ENCODE peak calls at places on chromosomes 7 and 10, in four cellular contexts. F, X, B and W are unnamed samples.
A peak's percentile ranks its signal among the peaks of the same experiment; 100 is the strongest.

GRCh38 chr10:132264966-132265877 is 42.5 kb downstream of the STK32C start:
- DNase-seq in B (no peak), F (no peak), X (no peak), W (peak; percentile 69)

GRCh38 chr7:121797283-121798037 is 75.5 kb upstream of the PTPRZ1 start:
- DNase-seq in F (no peak), B (no peak), X (peak; percentile 80), W (peak; percentile 1)

GRCh38 chr10:67241435-67241834 is 315.6 kb downstream of the LRRTM3 start:
- DNase-seq in F (no peak), B (no peak), X (no peak), W (no peak)

GRCh38 chr7:127396184-127396583 is 3.7 kb upstream of the ZNF800 start:
- DNase-seq in B (no peak), X (no peak), F (peak; percentile 47), W (no peak)

GRCh38 chr7:22867589-22867988 is 44.9 kb upstream of the TOMM7 start:
- DNase-seq in F (no peak), B (no peak), X (no peak), W (no peak)

GRCh38 chr10:33193867-33194521 is 140.5 kb downstream of the NRP1 start:
- DNase-seq in B (peak; percentile 64), F (peak; percentile 80), X (peak; percentile 84), W (peak; percentile 85)

GRCh38 chr7:23185980-23186379 is 4.1 kb downstream of the NUP42 start:
- DNase-seq in X (no peak), B (no peak), F (no peak), W (no peak)

GRCh38 chr7:121278120-121279021 is 50.4 kb upstream of the WNT16 start:
- DNase-seq in X (peak; percentile 69), F (no peak), B (no peak), W (no peak)

GRCh38 chr10:18238875-18239485 is 98.8 kb downstream of the CACNB2 start:
- DNase-seq in B (no peak), F (peak; percentile 51), X (peak; percentile 39), W (peak; percentile 69)

GRCh38 chr7:30838008-30838407 is 66.8 kb downstream of the MINDY4 start:
- DNase-seq in X (no peak), B (no peak), F (no peak), W (no peak)

GRCh38 chr7:30836991-30837390 is 65.8 kb downstream of the MINDY4 start:
- DNase-seq in F (no peak), X (no peak), B (no peak), W (no peak)

GRCh38 chr7:30837581-30837980 is 66.4 kb downstream of the MINDY4 start:
- DNase-seq in B (no peak), X (no peak), F (no peak), W (no peak)

GRCh38 chr7:30831936-30832335 is 60.7 kb downstream of the MINDY4 start:
- DNase-seq in F (no peak), B (no peak), X (no peak), W (no peak)

DNA sequence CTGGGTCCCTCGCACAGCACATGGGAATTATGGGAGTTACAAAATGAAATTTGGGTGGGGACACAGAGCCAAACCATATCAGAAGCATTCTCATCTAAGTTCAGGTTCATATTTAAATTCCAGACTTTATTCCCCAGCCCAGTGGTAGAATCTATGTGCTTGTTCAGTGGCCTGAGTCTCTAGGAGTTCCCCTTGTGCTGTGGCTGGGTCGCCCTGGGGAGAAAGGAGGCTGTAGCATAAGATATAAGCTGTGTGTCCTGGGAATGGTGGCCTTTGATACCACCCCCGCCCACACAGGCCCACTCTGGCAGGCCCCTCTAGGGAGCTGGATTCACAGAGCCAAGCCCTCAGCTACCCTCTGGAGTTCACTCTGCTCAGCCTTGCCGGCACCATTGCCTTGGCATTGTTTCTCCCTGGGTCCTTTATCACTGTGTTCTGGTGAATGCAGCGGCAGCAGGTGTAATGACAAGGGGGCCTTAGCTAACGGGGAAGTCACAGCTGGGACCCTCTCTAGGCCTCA is 64.2 kb downstream of the MINDY4 start:
- DNase-seq in B (no peak), X (no peak), F (no peak), W (no peak)
- TF ChIP-seq CTCF in B (no peak), X (no peak), F (no peak), W (no peak)

GRCh38 chr7:47636111-47636692 is 54.3 kb upstream of the TNS3 start:
- DNase-seq in X (no peak), B (no peak), F (no peak), W (no peak)

GRCh38 chr7:47640215-47640739 is 58.4 kb upstream of the TNS3 start:
- DNase-seq in B (no peak), X (no peak), F (no peak), W (no peak)

GRCh38 chr7:47636693-47637175 is 54.8 kb upstream of the TNS3 start:
- DNase-seq in B (no peak), F (no peak), X (no peak), W (no peak)

GRCh38 chr7:47638679-47639306 is 56.9 kb upstream of the TNS3 start:
- DNase-seq in F (peak; percentile 72), X (peak; percentile 67), B (peak; percentile 67), W (no peak)

DNA sequence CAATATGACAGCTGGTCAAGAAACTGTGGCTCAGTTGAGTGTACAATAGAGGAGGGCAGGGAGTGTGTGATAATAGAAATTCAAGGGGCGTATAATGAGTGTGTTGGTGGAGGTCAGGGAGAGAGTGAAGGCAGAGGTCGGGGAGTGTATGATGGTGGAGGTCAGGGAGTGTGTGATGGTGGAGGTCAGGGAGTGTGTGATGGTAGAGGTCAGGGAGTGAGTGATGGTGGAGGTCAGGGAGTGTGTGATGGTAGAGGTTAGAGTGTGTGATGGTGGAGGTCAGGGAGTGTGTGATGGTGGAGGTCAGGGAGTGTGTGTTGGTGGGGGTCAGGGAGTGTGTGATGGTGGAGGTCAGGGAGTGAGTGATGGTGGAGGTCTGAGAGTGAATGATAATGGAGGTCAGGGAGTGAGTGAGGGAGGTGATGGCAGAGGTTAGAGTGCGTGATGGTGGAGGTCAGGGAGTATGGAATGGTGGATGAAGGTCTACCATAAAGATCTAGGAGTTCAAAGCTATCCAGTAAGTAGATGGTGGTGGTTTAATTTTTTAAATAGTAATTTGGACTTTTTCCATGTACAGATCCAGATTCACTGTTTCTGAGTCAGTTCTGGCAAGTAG is 57.7 kb upstream of the TNS3 start:
- DNase-seq in F (no peak), X (no peak), B (no peak), W (no peak)
- TF ChIP-seq CTCF in F (no peak), X (no peak), B (no peak), W (no peak)

GRCh38 chr7:144454256-144455039 is 51.0 kb upstream of the NOBOX start:
- DNase-seq in X (peak; percentile 15), F (no peak), B (no peak), W (no peak)
- TF ChIP-seq CTCF in X (peak; percentile 10), F (no peak), B (no peak), W (peak; percentile 40)

DNA sequence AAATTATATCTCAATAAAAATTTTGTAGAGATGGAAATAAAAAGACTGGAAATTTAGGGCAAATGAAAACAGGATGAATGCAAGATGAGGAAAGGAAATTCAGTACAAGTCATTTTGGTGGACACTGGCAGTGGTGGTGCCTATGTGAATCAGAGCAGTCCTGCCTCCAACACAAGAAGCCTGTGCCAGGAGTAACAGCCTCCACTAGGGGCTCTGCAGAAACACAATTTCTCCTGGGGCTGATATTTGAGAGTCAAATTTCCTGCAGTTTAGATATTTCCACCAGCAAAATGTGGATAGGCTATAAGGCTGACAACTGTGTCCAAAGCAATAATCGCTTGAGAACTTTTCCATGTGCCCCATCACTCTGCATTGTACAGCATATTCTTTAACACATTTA is 4.7 kb upstream of the PLXDC2 start:
- DNase-seq in X (peak; percentile 44), B (peak; percentile 62), F (no peak), W (peak; percentile 9)
- TF ChIP-seq CTCF in X (peak; percentile 63), B (peak; percentile 66), F (no peak), W (peak; percentile 49)